ENCODE peak calls at places on chromosomes 3 and 15, in five cellular contexts. R, U, O, W and B are unnamed samples.

GRCh38 chr15:64857421-64857820 is 15.7 kb downstream of the PLEKHO2 start:
- DNase-seq in R (no peak), U (no peak), O (no peak), W (no peak), B (no peak)

GRCh38 chr3:194212869-194213320 is 76.9 kb downstream of the HES1 start:
- DNase-seq in R (no peak), U (peak), O (no peak), W (peak), B (peak)

GRCh38 chr3:58535531-58536500 is 1.2 kb downstream of the ACOX2 start:
- DNase-seq in R (no peak), U (no peak), O (peak), W (no peak), B (no peak)

GRCh38 chr3:197613187-197613586 is 57.4 kb upstream of the BDH1 start:
- DNase-seq in R (no peak), U (no peak), O (no peak), W (no peak), B (no peak)

GRCh38 chr3:4666078-4666477 is 172.9 kb downstream of the ITPR1 start:
- DNase-seq in R (no peak), U (no peak), O (no peak), W (no peak), B (no peak)

GRCh38 chr15:89735773-89736172 is 15.3 kb downstream of the MESP1 start:
- DNase-seq in R (no peak), U (no peak), O (no peak), W (no peak), B (no peak)

GRCh38 chr15:50162988-50163718 is 18.8 kb upstream of the SLC27A2 start:
- DNase-seq in R (peak), U (no peak), O (peak), W (no peak), B (no peak)

GRCh38 chr15:74179983-74180688 is 6.6 kb downstream of the ISLR start:
- DNase-seq in R (no peak), U (no peak), O (no peak), W (peak), B (no peak)

GRCh38 chr15:92910451-92910850 is 10.3 kb downstream of the CHD2 start:
- DNase-seq in R (no peak), U (no peak), O (no peak), W (no peak), B (no peak)

GRCh38 chr3:9340450-9341009 is 22.3 kb upstream of the THUMPD3 start:
- DNase-seq in R (peak), U (no peak), O (peak), W (no peak), B (no peak)

GRCh38 chr15:70611286-70611685 is 152.1 kb downstream of the UACA start:
- DNase-seq in R (no peak), U (no peak), O (no peak), W (no peak), B (no peak)

GRCh38 chr3:151901946-151902285 is 28.5 kb downstream of the SUCNR1 start:
- DNase-seq in R (no peak), U (no peak), O (no peak), W (no peak), B (no peak)

GRCh38 chr3:13104511-13104910 is 31.3 kb upstream of the IQSEC1 start:
- DNase-seq in R (no peak), U (no peak), O (no peak), W (no peak), B (no peak)

GRCh38 chr3:114205541-114205940 is 26.7 kb upstream of the DRD3 start:
- DNase-seq in R (no peak), U (no peak), O (no peak), W (no peak), B (no peak)

GRCh38 chr3:185926445-185926844 is 11.4 kb downstream of the TRA2B start:
- DNase-seq in R (no peak), U (no peak), O (no peak), W (no peak), B (no peak)

GRCh38 chr3:126517986-126518778 is 609 bp upstream of the UROC1 start:
- DNase-seq in R (no peak), U (no peak), O (no peak), W (no peak), B (no peak)

GRCh38 chr15:33985287-33985686 is 17.0 kb downstream of the CHRM5 start:
- DNase-seq in R (no peak), U (no peak), O (no peak), W (no peak), B (no peak)

GRCh38 chr3:67719333-67719732 is 64.9 kb upstream of the SUCLG2 start:
- DNase-seq in R (no peak), U (no peak), O (no peak), W (no peak), B (no peak)

GRCh38 chr3:196639517-196640500 is at the start of gene NRROS:
- DNase-seq in R (no peak), U (peak), O (no peak), W (peak), B (peak)

GRCh38 chr3:14358426-14359211 is 43.8 kb upstream of the SLC6A6 start:
- DNase-seq in R (no peak), U (no peak), O (no peak), W (no peak), B (no peak)

GRCh38 chr15:53872410-53872809 is 105.8 kb upstream of the UNC13C start:
- DNase-seq in R (no peak), U (no peak), O (no peak), W (no peak), B (no peak)
- TF ChIP-seq JUND in R (no peak), U (no peak), O (no peak), W (no peak), B (no peak)

GRCh38 chr15:57784081-57784488 is 77.6 kb downstream of the POLR2M start:
- DNase-seq in R (no peak), U (no peak), O (no peak), W (no peak), B (peak)
- TF ChIP-seq JUND in R (no peak), U (no peak), O (no peak), W (no peak), B (no peak)

DNA sequence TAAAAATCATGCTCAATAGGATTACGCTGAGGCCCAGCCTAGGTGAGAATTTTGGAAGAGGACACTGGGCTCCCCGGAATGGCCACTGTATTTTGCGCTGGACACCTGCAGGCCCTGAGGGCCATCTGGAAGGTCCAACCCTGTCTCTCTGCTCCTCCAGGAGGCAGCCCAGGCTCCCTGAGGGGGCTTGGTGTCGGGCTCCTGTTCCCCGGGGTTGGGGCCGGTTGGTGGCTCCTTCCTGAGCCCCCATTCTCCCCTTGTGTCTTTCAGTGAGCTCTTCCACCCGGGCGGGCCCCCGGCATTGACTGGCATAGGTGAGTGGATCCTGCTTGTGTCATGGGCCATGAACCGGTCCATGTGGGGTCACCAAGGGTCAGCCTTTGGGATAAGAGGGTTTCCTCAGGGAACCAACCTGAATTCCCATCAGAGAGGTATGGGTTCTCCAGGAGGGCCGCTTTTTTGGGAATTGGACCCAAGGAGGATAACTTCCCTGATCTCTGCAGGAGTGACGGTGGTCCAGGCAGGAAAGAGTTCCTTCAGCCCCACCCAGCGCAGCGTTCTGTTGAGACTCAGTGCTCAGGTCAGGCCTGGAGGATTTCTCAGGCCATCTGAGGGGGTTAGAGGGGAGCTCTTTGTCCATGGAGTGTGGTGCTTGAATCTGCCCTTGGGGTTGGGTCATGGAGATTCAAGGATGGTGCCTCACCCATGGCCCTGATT is 187.8 kb downstream of the UBE3A start:
- DNase-seq in R (no peak), U (no peak), O (no peak), W (no peak), B (no peak)
- TF ChIP-seq JUND in R (no peak), U (no peak), O (no peak), W (no peak), B (no peak)

DNA sequence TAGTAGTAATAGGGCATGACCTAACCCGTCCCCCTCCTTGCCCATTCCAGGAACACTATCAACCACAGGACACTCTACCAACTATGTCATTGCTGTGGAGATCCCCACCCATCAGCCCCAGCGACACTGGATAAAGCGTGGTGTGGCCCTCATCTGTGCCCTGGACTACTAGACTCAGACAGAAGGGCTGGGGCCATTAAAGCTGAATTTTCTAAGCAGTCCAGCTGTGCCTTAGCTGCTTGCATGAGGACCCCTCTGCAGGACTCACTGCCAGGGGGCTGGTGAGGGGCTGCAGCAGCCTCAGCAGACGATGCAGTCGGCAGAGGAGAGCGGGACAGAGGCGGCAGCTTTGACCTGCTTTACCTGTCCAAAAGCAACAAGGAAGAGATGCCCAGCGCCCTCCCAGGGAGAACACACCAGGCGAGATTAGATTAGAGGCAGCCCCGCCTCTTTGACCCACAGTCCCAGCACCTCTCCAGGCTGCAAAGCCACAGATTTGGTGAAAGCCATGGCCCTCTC is 44.6 kb downstream of the SEMA3G start:
- DNase-seq in R (no peak), U (no peak), O (no peak), W (no peak), B (no peak)
- TF ChIP-seq JUND in R (no peak), U (no peak), O (no peak), W (no peak), B (no peak)

GRCh38 chr3:79162653-79163052 is 605.1 kb downstream of the ROBO1 start:
- DNase-seq in R (no peak), U (no peak), O (no peak), W (no peak), B (no peak)

GRCh38 chr3:79161941-79162340 is 605.9 kb downstream of the ROBO1 start:
- DNase-seq in R (no peak), U (no peak), O (no peak), W (no peak), B (no peak)

DNA sequence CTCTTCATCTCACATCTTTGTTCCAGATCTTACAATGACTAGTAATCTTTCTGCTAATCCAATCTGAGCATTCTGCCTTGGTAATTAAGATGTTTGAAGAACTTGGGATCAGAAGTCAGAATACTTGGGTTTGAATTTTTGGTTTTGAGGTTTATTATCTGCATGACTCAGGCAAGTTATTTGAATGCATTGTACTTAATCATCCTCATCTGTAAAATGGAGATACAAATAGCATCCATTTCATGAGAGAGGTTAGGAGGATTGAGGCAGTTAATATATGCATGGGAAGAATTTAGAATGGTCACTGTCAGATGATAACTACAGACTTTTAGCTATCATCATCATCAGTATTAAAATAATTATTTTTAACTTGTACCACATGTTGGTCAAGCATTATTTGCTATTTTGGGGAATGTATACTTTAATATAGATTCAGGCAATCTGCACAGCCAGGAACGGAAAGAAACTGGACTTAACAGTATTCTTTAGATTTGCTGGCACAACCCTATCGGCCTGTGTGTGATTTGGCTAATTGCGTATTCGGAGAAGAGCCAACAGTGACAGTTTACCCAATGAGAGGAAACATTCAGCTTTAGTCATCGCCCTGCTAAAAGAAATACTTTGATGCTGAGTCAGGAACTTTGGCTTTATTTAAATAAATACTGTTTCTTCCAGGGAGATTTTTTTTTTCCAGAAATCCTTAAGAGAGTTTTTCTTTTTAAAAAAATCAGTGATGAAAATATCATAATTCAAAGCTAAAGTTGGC is 600.0 kb downstream of the ROBO1 start:
- DNase-seq in R (no peak), U (no peak), O (no peak), W (no peak), B (no peak)
- TF ChIP-seq JUND in R (no peak), U (no peak), O (no peak), W (peak), B (no peak)

GRCh38 chr3:53803816-53804545 is 42.2 kb downstream of the CHDH start:
- DNase-seq in R (no peak), U (no peak), O (no peak), W (no peak), B (no peak)
- TF ChIP-seq JUND in R (no peak), U (no peak), O (no peak), W (no peak), B (no peak)

GRCh38 chr15:80706161-80706560 is 11.1 kb downstream of the ABHD17C start:
- DNase-seq in R (no peak), U (no peak), O (no peak), W (no peak), B (no peak)
- TF ChIP-seq JUND in R (no peak), U (no peak), O (no peak), W (no peak), B (no peak)

GRCh38 chr15:62118446-62118964 is 46.6 kb downstream of the C2CD4B start:
- DNase-seq in R (no peak), U (no peak), O (no peak), W (no peak), B (no peak)
- TF ChIP-seq JUND in R (no peak), U (no peak), O (no peak), W (no peak), B (no peak)

GRCh38 chr15:94387442-94387841 is 156.1 kb downstream of the MCTP2 start:
- DNase-seq in R (no peak), U (no peak), O (no peak), W (no peak), B (no peak)
- TF ChIP-seq JUND in R (no peak), U (no peak), O (no peak), W (no peak), B (no peak)

GRCh38 chr3:149605902-149606301 is 51.9 kb downstream of the WWTR1 start:
- DNase-seq in R (no peak), U (no peak), O (no peak), W (no peak), B (no peak)
- TF ChIP-seq JUND in R (no peak), U (no peak), O (no peak), W (peak), B (no peak)